ENCODE peak calls at places on chromosomes 12 and 14, in seven cellular contexts. One of them, this sample, is unnamed.

GRCh38 chr14:65096323-65097089 is 5.8 kb downstream of the MAX start:
- DNase-seq in SK-N-SH: peak; percentile 54
- DNase-seq in GM12891: no peak
- DNase-seq in GM12878: no peak
- DNase-seq in HepG2: no peak
- DNase-seq in K562: peak; percentile 29
- DNase-seq in H1: no peak
- DNase-seq in this sample: no peak

GRCh38 chr12:49557187-49557916 is 10.6 kb downstream of the MCRS1 start:
- DNase-seq in SK-N-SH: peak; percentile 33
- DNase-seq in GM12891: no peak
- DNase-seq in GM12878: no peak
- DNase-seq in HepG2: no peak
- DNase-seq in K562: no peak
- DNase-seq in H1: no peak
- DNase-seq in this sample: no peak

GRCh38 chr12:82682851-82683261 is 3.9 kb upstream of the TMTC2 start:
- DNase-seq in SK-N-SH: no peak
- DNase-seq in GM12891: no peak
- DNase-seq in GM12878: no peak
- DNase-seq in HepG2: no peak
- DNase-seq in K562: no peak
- DNase-seq in H1: no peak
- DNase-seq in this sample: no peak

GRCh38 chr12:6069452-6070093 is 54.9 kb downstream of the VWF start:
- DNase-seq in SK-N-SH: no peak
- DNase-seq in GM12891: no peak
- DNase-seq in GM12878: no peak
- DNase-seq in HepG2: no peak
- DNase-seq in K562: peak; percentile 34
- DNase-seq in H1: no peak
- DNase-seq in this sample: no peak

GRCh38 chr12:53170876-53171724 is 9.4 kb upstream of the ZNF740 start:
- DNase-seq in SK-N-SH: no peak
- DNase-seq in GM12891: no peak
- DNase-seq in GM12878: no peak
- DNase-seq in HepG2: no peak
- DNase-seq in K562: peak; percentile 25
- DNase-seq in H1: no peak
- DNase-seq in this sample: no peak

GRCh38 chr14:61380984-61381383 is 59.6 kb downstream of the PRKCH start:
- DNase-seq in SK-N-SH: no peak
- DNase-seq in GM12891: no peak
- DNase-seq in GM12878: no peak
- DNase-seq in HepG2: peak; percentile 1
- DNase-seq in K562: no peak
- DNase-seq in H1: no peak
- DNase-seq in this sample: no peak

GRCh38 chr14:50944647-50945413 is 547 bp upstream of the PYGL start:
- DNase-seq in SK-N-SH: no peak
- DNase-seq in GM12891: no peak
- DNase-seq in GM12878: no peak
- DNase-seq in HepG2: peak; percentile 94
- DNase-seq in K562: no peak
- DNase-seq in H1: no peak
- DNase-seq in this sample: no peak

GRCh38 chr14:85416771-85417170 is 113.2 kb upstream of the FLRT2 start:
- DNase-seq in SK-N-SH: no peak
- DNase-seq in GM12891: no peak
- DNase-seq in GM12878: no peak
- DNase-seq in HepG2: no peak
- DNase-seq in K562: no peak
- DNase-seq in H1: no peak
- DNase-seq in this sample: no peak

GRCh38 chr12:79886917-79887519 is 47.9 kb downstream of the PPP1R12A start:
- DNase-seq in SK-N-SH: peak; percentile 6
- DNase-seq in GM12891: no peak
- DNase-seq in GM12878: peak; percentile 23
- DNase-seq in HepG2: peak; percentile 54
- DNase-seq in K562: peak; percentile 23
- DNase-seq in H1: no peak
- DNase-seq in this sample: no peak

GRCh38 chr12:87943666-87944065 is 85.5 kb downstream of the C12orf50 start:
- DNase-seq in SK-N-SH: no peak
- DNase-seq in GM12891: no peak
- DNase-seq in GM12878: no peak
- DNase-seq in HepG2: no peak
- DNase-seq in K562: no peak
- DNase-seq in H1: no peak
- DNase-seq in this sample: no peak

GRCh38 chr14:56199095-56199975 is 81.1 kb downstream of the PELI2 start:
- DNase-seq in SK-N-SH: no peak
- DNase-seq in GM12891: no peak
- DNase-seq in GM12878: peak; percentile 32
- DNase-seq in HepG2: no peak
- DNase-seq in K562: peak; percentile 32
- DNase-seq in H1: no peak
- DNase-seq in this sample: no peak

GRCh38 chr12:65155784-65156183 is 13.6 kb upstream of the LEMD3 start:
- DNase-seq in SK-N-SH: no peak
- DNase-seq in GM12891: no peak
- DNase-seq in GM12878: peak; percentile 40
- DNase-seq in HepG2: no peak
- DNase-seq in K562: no peak
- DNase-seq in H1: no peak
- DNase-seq in this sample: no peak

GRCh38 chr14:98189077-98189476 is 1082.9 kb downstream of the BCL11B start:
- DNase-seq in SK-N-SH: no peak
- DNase-seq in GM12891: no peak
- DNase-seq in GM12878: no peak
- DNase-seq in HepG2: no peak
- DNase-seq in K562: no peak
- DNase-seq in H1: no peak
- DNase-seq in this sample: no peak

GRCh38 chr14:29927596-29928341 is at the start of gene PRKD1:
- DNase-seq in SK-N-SH: peak; percentile 83
- DNase-seq in GM12891: peak; percentile 43
- DNase-seq in GM12878: no peak
- DNase-seq in HepG2: peak; percentile 28
- DNase-seq in K562: peak; percentile 71
- DNase-seq in H1: peak; percentile 81
- DNase-seq in this sample: peak; percentile 21

GRCh38 chr12:7716391-7716790 is 5.2 kb downstream of the DPPA3 start:
- DNase-seq in SK-N-SH: no peak
- DNase-seq in GM12891: no peak
- DNase-seq in GM12878: no peak
- DNase-seq in HepG2: peak; percentile 55
- DNase-seq in K562: peak; percentile 14
- DNase-seq in H1: no peak
- DNase-seq in this sample: no peak

GRCh38 chr12:131209082-131210070 is 255.7 kb downstream of the ADGRD1 start:
- DNase-seq in SK-N-SH: no peak
- DNase-seq in GM12891: no peak
- DNase-seq in GM12878: no peak
- DNase-seq in HepG2: no peak
- DNase-seq in K562: no peak
- DNase-seq in H1: no peak
- DNase-seq in this sample: no peak

GRCh38 chr14:52961060-52961639 is 10.3 kb upstream of the FERMT2 start:
- DNase-seq in SK-N-SH: peak; percentile 63
- DNase-seq in GM12891: peak; percentile 37
- DNase-seq in GM12878: peak; percentile 13
- DNase-seq in HepG2: peak; percentile 70
- DNase-seq in K562: peak; percentile 13
- DNase-seq in H1: peak; percentile 56
- DNase-seq in this sample: peak; percentile 38

GRCh38 chr14:70555890-70556289 is 21.1 kb upstream of the ADAM20 start:
- DNase-seq in SK-N-SH: no peak
- DNase-seq in GM12891: no peak
- DNase-seq in GM12878: no peak
- DNase-seq in HepG2: no peak
- DNase-seq in K562: no peak
- DNase-seq in H1: no peak
- DNase-seq in this sample: no peak

DNA sequence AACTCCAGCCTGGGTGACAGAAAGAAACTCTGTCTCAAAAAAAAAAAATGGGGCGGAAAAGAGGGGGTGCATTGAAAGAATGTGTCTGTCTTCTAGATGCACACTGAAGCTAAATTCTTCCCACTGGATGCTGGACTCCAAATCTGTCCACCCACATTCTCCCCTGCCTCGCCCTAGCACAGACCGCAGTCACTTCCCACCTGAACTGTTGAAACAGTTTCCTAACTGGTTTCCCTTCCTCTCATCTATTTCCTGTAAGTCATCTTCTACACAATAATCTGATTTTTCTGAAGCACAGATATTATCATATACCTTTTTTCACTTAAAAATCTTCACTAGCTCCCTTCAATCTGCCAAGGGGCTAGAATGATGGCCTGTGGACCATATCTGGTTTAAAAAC is 1.5 kb upstream of the HCAR1 start:
- DNase-seq in SK-N-SH: no peak
- DNase-seq in GM12891: no peak
- DNase-seq in GM12878: no peak
- DNase-seq in HepG2: no peak
- DNase-seq in K562: no peak
- DNase-seq in H1: no peak
- DNase-seq in this sample: no peak
- TF ChIP-seq TAF1 in SK-N-SH: no peak
- TF ChIP-seq TAF1 in GM12891: no peak
- TF ChIP-seq TAF1 in GM12878: no peak
- TF ChIP-seq TAF1 in HepG2: no peak
- TF ChIP-seq TAF1 in K562: no peak
- TF ChIP-seq TAF1 in H1: no peak
- TF ChIP-seq TAF1 in this sample: no peak

GRCh38 chr14:42541535-42542001 is 934.9 kb downstream of the LRFN5 start:
- DNase-seq in SK-N-SH: no peak
- DNase-seq in GM12891: no peak
- DNase-seq in GM12878: no peak
- DNase-seq in HepG2: no peak
- DNase-seq in K562: no peak
- DNase-seq in H1: no peak
- DNase-seq in this sample: no peak
- TF ChIP-seq TAF1 in SK-N-SH: no peak
- TF ChIP-seq TAF1 in GM12891: no peak
- TF ChIP-seq TAF1 in GM12878: no peak
- TF ChIP-seq TAF1 in HepG2: no peak
- TF ChIP-seq TAF1 in K562: no peak
- TF ChIP-seq TAF1 in H1: no peak
- TF ChIP-seq TAF1 in this sample: no peak

GRCh38 chr12:93441111-93441616 is 583 bp downstream of the UBE2N start:
- DNase-seq in SK-N-SH: peak; percentile 68
- DNase-seq in GM12891: no peak
- DNase-seq in GM12878: no peak
- DNase-seq in HepG2: no peak
- DNase-seq in K562: no peak
- DNase-seq in H1: no peak
- DNase-seq in this sample: no peak
- TF ChIP-seq TAF1 in SK-N-SH: peak; percentile 14
- TF ChIP-seq TAF1 in GM12891: peak; percentile 18
- TF ChIP-seq TAF1 in GM12878: no peak
- TF ChIP-seq TAF1 in HepG2: no peak
- TF ChIP-seq TAF1 in K562: no peak
- TF ChIP-seq TAF1 in H1: no peak
- TF ChIP-seq TAF1 in this sample: no peak

GRCh38 chr12:108854055-108854452 is 3.3 kb downstream of the SSH1 start:
- DNase-seq in SK-N-SH: no peak
- DNase-seq in GM12891: no peak
- DNase-seq in GM12878: peak; percentile 52
- DNase-seq in HepG2: peak; percentile 6
- DNase-seq in K562: no peak
- DNase-seq in H1: no peak
- DNase-seq in this sample: no peak

GRCh38 chr12:108856170-108856427 is 1.3 kb downstream of the SSH1 start:
- DNase-seq in SK-N-SH: no peak
- DNase-seq in GM12891: no peak
- DNase-seq in GM12878: no peak
- DNase-seq in HepG2: no peak
- DNase-seq in K562: no peak
- DNase-seq in H1: no peak
- DNase-seq in this sample: no peak

GRCh38 chr12:108853426-108853825 is 4.0 kb downstream of the SSH1 start:
- DNase-seq in SK-N-SH: no peak
- DNase-seq in GM12891: no peak
- DNase-seq in GM12878: no peak
- DNase-seq in HepG2: no peak
- DNase-seq in K562: no peak
- DNase-seq in H1: no peak
- DNase-seq in this sample: no peak

GRCh38 chr12:108855284-108856169 is 1.9 kb downstream of the SSH1 start:
- DNase-seq in SK-N-SH: no peak
- DNase-seq in GM12891: no peak
- DNase-seq in GM12878: no peak
- DNase-seq in HepG2: peak; percentile 43
- DNase-seq in K562: peak; percentile 73
- DNase-seq in H1: no peak
- DNase-seq in this sample: no peak

DNA sequence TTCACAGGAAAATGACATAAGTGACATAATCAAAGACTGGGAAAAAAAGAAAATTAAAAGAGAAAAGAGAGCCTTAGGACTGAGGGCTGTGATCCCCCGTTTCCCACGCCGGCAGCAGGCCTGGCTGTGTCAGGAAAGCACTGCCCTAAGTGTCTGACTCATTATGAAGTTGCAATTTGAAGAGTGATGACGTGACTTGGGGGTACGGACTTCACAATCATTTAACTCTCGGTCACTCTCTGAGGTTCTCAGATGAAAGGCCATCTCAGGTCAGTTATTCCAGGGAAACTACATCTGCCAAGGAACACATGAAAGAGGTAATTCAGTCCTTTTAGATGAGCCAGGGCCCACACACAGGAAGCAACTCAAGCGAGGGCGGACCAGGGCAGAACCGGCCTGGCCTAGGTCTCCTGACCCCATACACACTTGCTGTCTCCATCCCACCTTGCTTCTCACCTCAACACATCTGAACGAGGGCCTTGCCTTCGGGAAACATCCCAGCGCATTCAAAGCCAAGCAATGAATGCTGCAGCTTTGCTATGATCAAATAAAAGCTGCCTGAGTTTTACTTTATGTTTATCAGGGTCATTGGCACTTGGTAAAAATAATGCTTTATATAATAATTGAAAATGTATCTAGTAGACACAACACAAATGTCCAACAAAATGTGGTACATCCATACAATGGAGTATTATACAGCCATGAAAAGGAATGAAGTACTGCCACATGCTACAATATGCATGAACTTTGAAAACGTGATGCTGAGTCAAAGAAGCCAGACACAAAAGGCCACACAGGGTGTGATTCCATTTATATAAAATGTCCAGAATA is 2.7 kb downstream of the SSH1 start:
- DNase-seq in SK-N-SH: no peak
- DNase-seq in GM12891: no peak
- DNase-seq in GM12878: peak; percentile 83
- DNase-seq in HepG2: no peak
- DNase-seq in K562: no peak
- DNase-seq in H1: no peak
- DNase-seq in this sample: no peak
- TF ChIP-seq TAF1 in SK-N-SH: no peak
- TF ChIP-seq TAF1 in GM12891: no peak
- TF ChIP-seq TAF1 in GM12878: no peak
- TF ChIP-seq TAF1 in HepG2: no peak
- TF ChIP-seq TAF1 in K562: no peak
- TF ChIP-seq TAF1 in H1: no peak
- TF ChIP-seq TAF1 in this sample: no peak